ENCODE peak calls at places on chromosomes 16 and 17, in five cellular contexts. C, M, H, X and G are unnamed samples.

GRCh38 chr17:39705786-39706348 is 6.0 kb downstream of the ERBB2 start:
- DNase-seq in C (no peak), M (peak), H (no peak), X (no peak), G (no peak)

GRCh38 chr17:19336938-19337711 is 25.4 kb downstream of the B9D1 start:
- DNase-seq in C (no peak), M (no peak), H (peak), X (no peak), G (no peak)

GRCh38 chr17:80491478-80492342 is 15.3 kb upstream of the NPTX1 start:
- DNase-seq in C (no peak), M (no peak), H (peak), X (no peak), G (no peak)

GRCh38 chr17:77465358-77466041 is 324.7 kb downstream of the SEC14L1 start:
- DNase-seq in C (no peak), M (peak), H (peak), X (no peak), G (peak)

GRCh38 chr16:11164482-11165270 is 91.3 kb downstream of the SOCS1 start:
- DNase-seq in C (no peak), M (no peak), H (no peak), X (no peak), G (no peak)

GRCh38 chr16:89536886-89537548 is 23.5 kb upstream of the RPL13 start:
- DNase-seq in C (no peak), M (no peak), H (no peak), X (peak), G (no peak)

GRCh38 chr16:6193718-6194117 is 1096.1 kb upstream of the EEF2KMT start:
- DNase-seq in C (no peak), M (no peak), H (peak), X (no peak), G (no peak)

GRCh38 chr16:35598696-35599332 is 2139.4 kb downstream of the TP53TG3F start:
- DNase-seq in C (peak), M (no peak), H (no peak), X (no peak), G (no peak)

GRCh38 chr16:3182608-3183444 is 5.2 kb upstream of the OR1F1 start:
- DNase-seq in C (peak), M (no peak), H (peak), X (no peak), G (peak)

GRCh38 chr17:71168083-71168741 is 952.6 kb upstream of the SOX9 start:
- DNase-seq in C (peak), M (no peak), H (no peak), X (no peak), G (no peak)

GRCh38 chr17:32277284-32277683 is 11.7 kb downstream of the RHBDL3 start:
- DNase-seq in C (no peak), M (no peak), H (peak), X (no peak), G (peak)

GRCh38 chr17:3532859-3533142 is 24.8 kb downstream of the TRPV3 start:
- DNase-seq in C (no peak), M (no peak), H (no peak), X (no peak), G (no peak)

GRCh38 chr16:2508722-2509400 is 4.9 kb upstream of the ATP6V0C start:
- DNase-seq in C (no peak), M (no peak), H (no peak), X (no peak), G (no peak)

GRCh38 chr16:90046971-90047713 is 27.9 kb upstream of the DBNDD1 start:
- DNase-seq in C (no peak), M (peak), H (no peak), X (no peak), G (peak)

GRCh38 chr16:86751081-86752030 is 173.0 kb downstream of the FOXL1 start:
- DNase-seq in C (no peak), M (no peak), H (no peak), X (no peak), G (peak)

GRCh38 chr17:82300707-82301270 is 16.6 kb downstream of the CD7 start:
- DNase-seq in C (peak), M (peak), H (peak), X (peak), G (peak)

GRCh38 chr16:83771306-83771942 is 36.4 kb upstream of the HSBP1 start:
- DNase-seq in C (no peak), M (no peak), H (no peak), X (no peak), G (no peak)

GRCh38 chr17:27494192-27495091 is 38.2 kb downstream of the KSR1 start:
- DNase-seq in C (no peak), M (peak), H (peak), X (no peak), G (peak)

GRCh38 chr16:30054959-30055553 is 10.5 kb upstream of the ALDOA start:
- DNase-seq in C (no peak), M (peak), H (peak), X (no peak), G (no peak)

GRCh38 chr16:30794634-30795033 is 7.6 kb upstream of the ZNF629 start:
- DNase-seq in C (no peak), M (no peak), H (no peak), X (no peak), G (no peak)

GRCh38 chr17:50865868-50866260 is 290 bp downstream of the TOB1 start:
- DNase-seq in C (no peak), M (no peak), H (no peak), X (no peak), G (no peak)

GRCh38 chr17:82287013-82287848 is 13.7 kb upstream of the CSNK1D start:
- DNase-seq in C (no peak), M (no peak), H (no peak), X (no peak), G (no peak)

GRCh38 chr16:11781773-11782172 is 15.3 kb downstream of the ZC3H7A start:
- DNase-seq in C (peak), M (no peak), H (no peak), X (no peak), G (no peak)

GRCh38 chr17:14947671-14948070 is 317.5 kb downstream of the PMP22 start:
- DNase-seq in C (no peak), M (no peak), H (no peak), X (no peak), G (no peak)